ENCODE peak calls at places on chromosomes 11 and 22, in seven cellular contexts. U is heart right ventricle; X is tibial artery; H is CD8-positive, alpha-beta memory T cell; K is spleen; D is cardiac muscle cell; J is Peyer's patch. E is an unnamed sample. For H3K4me1 and H3K27me3, the result is how much of the 10 kb centered on the place peaks cover.

GRCh38 chr11:41201156-41201555 is 258.3 kb downstream of the LRRC4C start:
- DNase-seq in X (no peak), K (no peak), J (no peak), U (no peak), H (no peak), D (peak), E (no peak)

GRCh38 chr22:20624161-20624616 is 116.8 kb downstream of the MED15 start:
- DNase-seq in J (no peak), D (peak), X (no peak), K (no peak), H (no peak), U (no peak), E (no peak)

GRCh38 chr11:43327987-43328386 is 16.2 kb downstream of the API5 start:
- DNase-seq in U (no peak), K (no peak), J (no peak), X (no peak), H (no peak), D (peak), E (no peak)

GRCh38 chr11:112612283-112612849 is 348.9 kb upstream of the NCAM1 start:
- DNase-seq in D (peak), J (no peak), U (no peak), X (no peak), H (no peak), K (no peak), E (no peak)

GRCh38 chr22:19821523-19822300 is 33.0 kb downstream of the GNB1L start:
- DNase-seq in J (no peak), K (no peak), U (no peak), H (no peak), D (no peak), X (peak), E (no peak)

GRCh38 chr22:48204296-48204695 is 1441.8 kb downstream of the TBC1D22A start:
- DNase-seq in H (no peak), D (no peak), J (no peak), X (no peak), U (no peak), K (no peak), E (no peak)

GRCh38 chr11:43786016-43786415 is 94.6 kb upstream of the ALKBH3 start:
- DNase-seq in J (no peak), U (no peak), X (no peak), K (no peak), H (no peak), D (no peak), E (no peak)

GRCh38 chr11:90747057-90747456 is 524.2 kb upstream of the CHORDC1 start:
- DNase-seq in K (no peak), U (no peak), H (no peak), J (no peak), D (peak), X (no peak), E (no peak)

GRCh38 chr11:70712471-70712870 is 314.1 kb downstream of the CTTN start:
- DNase-seq in J (peak), X (no peak), H (no peak), U (no peak), D (no peak), K (peak), E (no peak)

GRCh38 chr11:74717211-74717997 is 13.8 kb downstream of the CHRDL2 start:
- DNase-seq in U (no peak), J (no peak), H (no peak), D (no peak), K (peak), X (no peak), E (no peak)

GRCh38 chr22:22431271-22432220 is 77.0 kb downstream of the ZNF280B start:
- DNase-seq in U (peak), H (peak), X (no peak), D (peak), K (peak), J (no peak), E (peak)

GRCh38 chr11:33694346-33695050 is 6.1 kb downstream of the C11orf91 start:
- DNase-seq in H (no peak), X (no peak), D (no peak), K (no peak), J (no peak), U (no peak), E (no peak)

GRCh38 chr11:120543816-120544215 is 32.3 kb downstream of the GRIK4 start:
- DNase-seq in H (no peak), D (no peak), K (no peak), J (no peak), U (no peak), X (no peak), E (no peak)

GRCh38 chr11:58023435-58023931 is at the start of gene OR9Q1:
- DNase-seq in K (no peak), X (no peak), D (no peak), H (no peak), U (no peak), J (no peak), E (no peak)

GRCh38 chr11:92707173-92707619 is 262.3 kb upstream of the MTNR1B start:
- DNase-seq in J (no peak), D (peak), K (no peak), U (no peak), H (no peak), X (no peak), E (no peak)

GRCh38 chr22:42075277-42075676 is 1.2 kb downstream of the PHETA2 start:
- DNase-seq in H (no peak), K (peak), X (no peak), D (no peak), U (no peak), J (no peak), E (no peak)

GRCh38 chr11:120527111-120527748 is 15.7 kb downstream of the GRIK4 start:
- DNase-seq in K (peak), D (peak), J (no peak), X (no peak), H (no peak), U (no peak), E (peak)

GRCh38 chr22:43000441-43001175 is 14.3 kb downstream of the PACSIN2 start:
- DNase-seq in X (no peak), H (no peak), J (no peak), K (no peak), U (no peak), D (peak), E (no peak)

GRCh38 chr11:75743711-75744563 is 24.6 kb upstream of the DGAT2 start:
- DNase-seq in K (no peak), U (peak), D (peak), H (no peak), J (peak), X (no peak), E (no peak)

GRCh38 chr11:61021661-61022212 is 50.3 kb downstream of the CD6 start:
- DNase-seq in D (no peak), U (no peak), H (peak), X (no peak), K (peak), J (peak), E (no peak)

GRCh38 chr11:7851391-7851790 is 54.6 kb upstream of the OR5P2 start:
- DNase-seq in D (no peak), X (no peak), J (no peak), U (no peak), H (no peak), K (no peak), E (no peak)

GRCh38 chr11:118790357-118791014 is 478 bp downstream of the DDX6 start:
- DNase-seq in J (no peak), D (peak), H (peak), X (peak), K (peak), U (peak), E (peak)

GRCh38 chr22:24703101-24703500 is 71.4 kb downstream of the PIWIL3 start:
- DNase-seq in J (peak), U (peak), D (peak), K (no peak), X (no peak), H (no peak), E (no peak)

GRCh38 chr11:86219291-86220193 is 25.0 kb upstream of the EED start:
- DNase-seq in U (no peak), H (no peak), X (no peak), J (no peak), K (no peak), D (no peak), E (no peak)

GRCh38 chr22:36160499-36160942 is at the start of gene APOL3:
- DNase-seq in J (peak), K (peak), X (peak), D (peak), H (peak), U (peak), E (peak)

GRCh38 chr22:18042685-18043084 is 18.3 kb upstream of the MICAL3 start:
- DNase-seq in J (no peak), H (no peak), X (no peak), U (no peak), K (no peak), D (no peak), E (no peak)

GRCh38 chr11:68145120-68145866 is 24.1 kb upstream of the CHKA start:
- DNase-seq in D (no peak), H (no peak), K (no peak), J (no peak), X (no peak), U (no peak), E (no peak)

GRCh38 chr11:94183886-94184264 is 55.2 kb downstream of the PANX1 start:
- DNase-seq in H (no peak), K (no peak), X (no peak), U (peak), D (peak), J (peak), E (peak)

GRCh38 chr22:31230871-31231621 is 18.9 kb downstream of the LIMK2 start:
- DNase-seq in K (no peak), H (peak), U (no peak), X (no peak), J (no peak), D (peak), E (no peak)
- H3K4me1 ChIP-seq in K (under half), H (under half), U (half or more), X (under half), J (under half), D (under half), E (under half)

GRCh38 chr11:6365659-6366058 is 24.6 kb upstream of the SMPD1 start:
- DNase-seq in J (no peak), D (no peak), X (no peak), U (no peak), H (no peak), K (no peak), E (no peak)

GRCh38 chr11:6357222-6357621 is 33.1 kb upstream of the SMPD1 start:
- DNase-seq in X (peak), H (no peak), D (peak), J (no peak), K (no peak), U (peak), E (peak)

GRCh38 chr11:6356503-6356902 is 33.8 kb upstream of the SMPD1 start:
- DNase-seq in D (no peak), U (no peak), X (no peak), H (no peak), K (no peak), J (no peak), E (no peak)

GRCh38 chr11:6362868-6363678 is 27.2 kb upstream of the SMPD1 start:
- DNase-seq in D (peak), X (peak), U (peak), J (peak), H (peak), K (peak), E (peak)

GRCh38 chr11:6362185-6362867 is 27.9 kb upstream of the SMPD1 start:
- DNase-seq in J (no peak), X (peak), K (no peak), U (peak), D (no peak), H (no peak), E (peak)
- H3K4me3 ChIP-seq in J (no peak), X (peak), K (no peak), U (no peak), D (no peak), H (no peak), E (no peak)

GRCh38 chr11:121560251-121560650 is 107.5 kb upstream of the SORL1-AS1 start:
- DNase-seq in K (no peak), H (no peak), X (no peak), J (no peak), U (no peak), D (no peak), E (no peak)

GRCh38 chr11:121563003-121563402 is 110.2 kb upstream of the SORL1-AS1 start:
- DNase-seq in K (no peak), J (no peak), U (no peak), X (no peak), H (no peak), D (no peak), E (no peak)

GRCh38 chr11:121561716-121562115 is 108.9 kb upstream of the SORL1-AS1 start:
- DNase-seq in K (no peak), X (no peak), D (no peak), J (no peak), H (no peak), U (no peak), E (no peak)

GRCh38 chr11:121559812-121560211 is 107.0 kb upstream of the SORL1-AS1 start:
- DNase-seq in K (no peak), X (no peak), J (no peak), U (no peak), D (no peak), H (no peak), E (no peak)

DNA sequence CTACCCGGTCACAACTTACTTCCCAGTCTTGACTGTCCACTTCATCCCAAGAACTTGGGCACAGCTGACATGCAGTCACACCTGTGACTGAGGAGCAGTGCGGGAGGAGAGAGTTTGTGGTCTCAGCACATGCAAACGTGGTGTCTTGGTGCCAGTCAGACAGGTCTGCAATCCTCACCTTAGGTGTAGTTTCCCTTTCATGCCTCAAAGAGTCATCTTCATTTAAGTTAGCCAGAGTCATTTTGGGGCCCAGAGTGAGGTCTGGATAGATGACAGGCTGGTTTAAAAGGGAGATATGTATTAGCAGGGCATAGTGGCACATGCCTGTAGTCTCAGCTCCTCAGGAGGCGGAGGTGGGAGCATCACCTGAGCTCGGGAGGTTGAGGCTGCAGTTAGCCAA is 108.5 kb upstream of the SORL1-AS1 start:
- DNase-seq in K (no peak), J (no peak), D (no peak), U (no peak), X (no peak), H (no peak), E (no peak)
- H3K27me3 ChIP-seq in K (under half), J (under half), D (under half), U (under half), X (under half), H (under half), E (under half)

GRCh38 chr22:39216143-39216490 is 28.7 kb downstream of the PDGFB start:
- DNase-seq in X (peak), K (peak), D (no peak), U (no peak), H (no peak), J (peak), E (peak)
- H3K4me1 ChIP-seq in X (under half), K (under half), D (under half), U (under half), H (under half), J (under half), E (under half)

GRCh38 chr11:126585388-126586302 is 230.2 kb downstream of the ST3GAL4 start:
- DNase-seq in D (peak), X (peak), J (no peak), K (peak), H (no peak), U (peak), E (no peak)

GRCh38 chr11:126583594-126583993 is 228.1 kb downstream of the ST3GAL4 start:
- DNase-seq in K (peak), D (no peak), H (no peak), U (no peak), X (no peak), J (no peak), E (no peak)

GRCh38 chr11:126588630-126589491 is 233.4 kb downstream of the ST3GAL4 start:
- DNase-seq in D (no peak), X (no peak), K (peak), H (no peak), U (no peak), J (no peak), E (no peak)

GRCh38 chr11:126584028-126584427 is 228.5 kb downstream of the ST3GAL4 start:
- DNase-seq in X (no peak), D (no peak), U (no peak), K (peak), H (no peak), J (no peak), E (no peak)

GRCh38 chr11:126586303-126586627 is 230.8 kb downstream of the ST3GAL4 start:
- DNase-seq in D (no peak), J (no peak), X (no peak), K (peak), H (no peak), U (no peak), E (no peak)
- H3K4me3 ChIP-seq in D (no peak), J (no peak), X (peak), K (no peak), H (no peak), U (no peak), E (no peak)

GRCh38 chr22:37556750-37557149 is 3.5 kb upstream of the CDC42EP1 start:
- DNase-seq in U (no peak), X (no peak), H (no peak), K (no peak), J (no peak), D (no peak), E (no peak)
- H3K27me3 ChIP-seq in U (under half), X (under half), H (under half), K (under half), J (under half), D (under half), E (under half)

DNA sequence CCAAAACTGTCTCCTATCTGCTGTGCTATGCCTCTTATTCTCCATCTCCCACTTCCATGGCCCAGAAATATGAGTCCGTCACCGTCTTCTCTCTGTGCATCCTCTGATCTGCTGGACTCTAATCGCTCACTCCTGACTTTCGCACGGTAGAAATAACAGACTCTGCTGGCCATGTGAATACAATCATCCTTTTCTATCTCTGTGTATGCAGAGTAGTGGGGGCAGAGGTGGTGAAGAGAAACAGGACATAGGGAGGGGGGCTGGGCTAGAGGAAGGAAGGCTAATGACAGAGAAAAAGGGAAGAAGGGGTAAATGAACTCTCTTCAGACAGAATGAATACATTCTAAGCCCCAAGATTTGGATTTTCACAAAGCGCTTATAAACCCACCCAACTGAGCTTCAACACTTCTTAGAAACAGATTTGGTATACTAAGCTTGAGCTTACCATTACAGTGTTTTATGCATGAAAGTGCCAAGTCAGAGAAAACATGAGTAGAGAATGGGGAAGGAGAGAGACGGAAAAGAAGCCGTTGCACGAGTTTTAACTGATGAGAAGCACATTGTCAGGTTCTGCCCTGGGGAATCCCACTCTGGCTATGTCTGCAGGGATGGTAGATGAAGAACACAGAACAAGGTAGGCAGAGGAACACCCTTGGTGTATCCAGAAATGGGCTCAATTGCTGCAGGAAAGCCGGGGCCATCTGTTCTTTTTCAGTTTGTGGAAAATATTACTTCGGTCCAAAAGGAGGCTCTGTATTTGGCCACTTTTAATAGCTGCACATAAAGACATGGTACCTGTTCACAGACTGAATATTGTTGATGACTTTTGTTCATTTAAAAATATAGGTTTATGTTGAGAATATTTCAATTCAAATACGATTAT is 324.7 kb downstream of the ETS1 start:
- DNase-seq in U (no peak), H (no peak), J (no peak), K (no peak), X (no peak), D (no peak), E (no peak)
- H3K4me1 ChIP-seq in U (under half), H (under half), J (under half), K (under half), X (under half), D (under half), E (under half)

DNA sequence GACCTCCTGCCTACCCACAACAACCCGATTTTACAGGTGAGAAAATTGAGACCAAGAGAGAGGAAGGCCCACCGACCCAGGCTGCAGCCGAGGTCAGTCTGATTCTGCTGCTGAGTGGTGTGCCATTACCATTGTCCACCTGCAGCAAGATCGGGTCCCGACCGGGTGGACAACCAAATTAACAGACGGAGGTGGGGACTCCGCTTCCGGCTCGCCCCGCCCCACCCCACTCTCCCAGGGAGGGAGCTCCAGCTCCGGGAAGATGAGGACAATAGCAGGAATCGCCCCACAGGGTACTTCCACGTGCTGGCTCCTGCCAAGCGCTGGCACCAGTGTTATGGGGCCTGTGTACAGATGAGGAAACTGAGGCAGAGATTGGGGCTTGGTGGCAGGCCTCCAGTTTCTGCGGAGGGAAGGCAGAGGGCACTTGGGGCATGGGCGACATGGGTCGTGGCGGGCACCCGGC is 425 bp upstream of the KDELR3 start:
- DNase-seq in K (peak), D (no peak), X (peak), J (peak), U (peak), H (no peak), E (no peak)
- H3K4me3 ChIP-seq in K (peak), D (peak), X (peak), J (peak), U (peak), H (no peak), E (peak)

GRCh38 chr22:44039566-44040171 is 15.6 kb downstream of the PARVB start:
- DNase-seq in K (no peak), U (no peak), J (no peak), D (no peak), X (no peak), H (no peak), E (no peak)
- H3K27me3 ChIP-seq in K (under half), U (under half), J (under half), D (under half), X (under half), H (under half), E (under half)

E was measured in aorta.